ENCODE peak calls at places on chromosomes 11 and 22, in five cellular contexts. F is bronchial epithelial cell; K is activated CD8-positive, alpha-beta memory T cell treated with anti-CD3 and anti-CD28 coated beads, Interleukin-2, amount 50 U/mL, for 48 hours; E is Caki2; L is GM12865. N is an unnamed sample.

GRCh38 chr11:1152316-1153104 is 5.2 kb upstream of the MUC5AC start:
- DNase-seq in F (peak; percentile 15), K (peak; percentile 72), E (peak; percentile 66), L (peak; percentile 21), N (no peak)

GRCh38 chr11:71212871-71213559 is 39.4 kb downstream of the SHANK2 start:
- DNase-seq in F (no peak), K (no peak), E (no peak), L (no peak), N (no peak)

GRCh38 chr11:1234054-1234720 is 11.3 kb downstream of the MUC5B start:
- DNase-seq in F (no peak), K (no peak), E (no peak), L (no peak), N (no peak)

GRCh38 chr22:19622061-19622441 is 92.3 kb upstream of the SEPTIN5 start:
- DNase-seq in F (no peak), K (no peak), E (no peak), L (peak; percentile 67), N (no peak)

GRCh38 chr11:134170909-134171281 is 52.9 kb downstream of the NCAPD3 start:
- DNase-seq in F (no peak), K (no peak), E (no peak), L (no peak), N (no peak)

GRCh38 chr11:820655-821512 is 2.2 kb downstream of the PNPLA2 start:
- DNase-seq in F (peak; percentile 49), K (no peak), E (peak; percentile 72), L (no peak), N (no peak)

GRCh38 chr11:73271936-73272679 is at the start of gene P2RY6:
- DNase-seq in F (peak; percentile 89), K (no peak), E (peak; percentile 28), L (peak; percentile 69), N (no peak)

GRCh38 chr11:99519095-99519494 is 498.3 kb downstream of the CNTN5 start:
- DNase-seq in F (no peak), K (no peak), E (no peak), L (no peak), N (no peak)

GRCh38 chr11:107549253-107549953 is 16.1 kb downstream of the ALKBH8 start:
- DNase-seq in F (peak; percentile 40), K (no peak), E (peak; percentile 10), L (peak; percentile 51), N (no peak)

GRCh38 chr11:72224587-72225410 is at the start of gene INPPL1:
- DNase-seq in F (no peak), K (peak; percentile 77), E (no peak), L (peak; percentile 60), N (no peak)

GRCh38 chr22:43438666-43439347 is 27.0 kb downstream of the MPPED1 start:
- DNase-seq in F (no peak), K (no peak), E (no peak), L (no peak), N (no peak)

GRCh38 chr11:62245271-62245753 is 3.3 kb downstream of the SCGB1D2 start:
- DNase-seq in F (peak; percentile 35), K (no peak), E (no peak), L (peak; percentile 33), N (no peak)

GRCh38 chr11:115132829-115133228 is 371.4 kb downstream of the CADM1 start:
- DNase-seq in F (no peak), K (no peak), E (no peak), L (peak; percentile 23), N (no peak)

GRCh38 chr11:105219269-105219668 is 79.7 kb upstream of the CARD18 start:
- DNase-seq in F (no peak), K (no peak), E (no peak), L (peak; percentile 3), N (no peak)

GRCh38 chr22:47030881-47031627 is 268.6 kb downstream of the TBC1D22A start:
- DNase-seq in F (no peak), K (no peak), E (no peak), L (no peak), N (no peak)

GRCh38 chr11:128318856-128319474 is 268.4 kb downstream of the ETS1 start:
- DNase-seq in F (peak; percentile 27), K (no peak), E (no peak), L (peak; percentile 91), N (no peak)

GRCh38 chr11:44859528-44859925 is 91.2 kb downstream of the TP53I11 start:
- DNase-seq in F (no peak), K (no peak), E (no peak), L (no peak), N (no peak)

GRCh38 chr22:38685761-38686160 is 4.0 kb downstream of the TOMM22 start:
- DNase-seq in F (no peak), K (no peak), E (no peak), L (no peak), N (no peak)

GRCh38 chr22:19631899-19632670 is 82.2 kb upstream of the SEPTIN5 start:
- DNase-seq in F (peak; percentile 34), K (peak; percentile 57), E (no peak), L (peak; percentile 33), N (no peak)

GRCh38 chr11:60923800-60924109 is 505 bp upstream of the TMEM132A start:
- DNase-seq in F (no peak), K (no peak), E (no peak), L (no peak), N (no peak)

GRCh38 chr11:68459886-68460740 is 439 bp upstream of the PPP6R3 start:
- DNase-seq in F (peak; percentile 91), K (peak; percentile 100), E (peak; percentile 97), L (peak; percentile 98), N (peak; percentile 88)

GRCh38 chr11:10181811-10182210 is 112.2 kb downstream of the SBF2 start:
- DNase-seq in F (peak; percentile 48), K (no peak), E (peak; percentile 12), L (peak; percentile 16), N (no peak)

GRCh38 chr22:48474881-48475280 is 1352.8 kb downstream of the BRD1 start:
- DNase-seq in F (no peak), K (no peak), E (no peak), L (no peak), N (no peak)

GRCh38 chr22:30910358-30910757 is 58.2 kb downstream of the MORC2 start:
- DNase-seq in F (no peak), K (no peak), E (no peak), L (no peak), N (no peak)

GRCh38 chr11:1770528-1770927 is 6.8 kb upstream of the CTSD start:
- DNase-seq in F (no peak), K (no peak), E (no peak), L (no peak), N (no peak)

N was measured in NCI-H2171.